ENCODE peak calls at places on chromosome 9, in eight cellular contexts. U is K562, M is A549, B is GM12878, S is HCT116, A is HepG2, C is SK-N-SH, D is Panc1. R is an unnamed sample. For H3K4me1, the result is how much of the 10 kb centered on the place peaks cover.

GRCh38 chr9:79237861-79238260 is 333.9 kb upstream of the TLE4 start:
- DNase-seq in B (no peak), U (no peak), C (no peak), A (no peak), D (no peak), S (no peak), M (no peak), R (no peak)

GRCh38 chr9:93465853-93466252 is 12.5 kb upstream of the FAM120AOS start:
- DNase-seq in D (no peak), S (no peak), U (no peak), C (no peak), M (no peak), A (no peak), B (no peak), R (no peak)

GRCh38 chr9:115923903-115924668 is 229.5 kb upstream of the PAPPA start:
- DNase-seq in S (no peak), D (no peak), C (no peak), B (no peak), M (peak), A (peak), U (no peak), R (no peak)

GRCh38 chr9:96688215-96688614 is 33.1 kb upstream of the PRXL2C start:
- DNase-seq in A (no peak), U (no peak), S (no peak), C (no peak), B (no peak), M (no peak), D (no peak), R (no peak)

GRCh38 chr9:126379661-126380365 is 53.2 kb downstream of the MVB12B start:
- DNase-seq in U (no peak), S (no peak), B (no peak), D (no peak), M (no peak), A (no peak), C (no peak), R (no peak)

GRCh38 chr9:37998881-37999311 is 70.1 kb downstream of the SHB start:
- DNase-seq in C (no peak), M (no peak), D (no peak), A (no peak), B (no peak), U (no peak), S (peak), R (no peak)

GRCh38 chr9:129415031-129415953 is 205.6 kb downstream of the C9orf50 start:
- DNase-seq in A (peak), U (peak), B (no peak), S (no peak), M (no peak), D (no peak), C (no peak), R (no peak)

GRCh38 chr9:38017149-38017884 is 51.7 kb downstream of the SHB start:
- DNase-seq in M (peak), C (peak), U (no peak), D (no peak), B (no peak), S (no peak), A (no peak), R (peak)

GRCh38 chr9:90942555-90942954 is 140.9 kb downstream of the SYK start:
- DNase-seq in B (peak), U (no peak), A (no peak), M (no peak), D (no peak), C (no peak), S (no peak), R (no peak)

GRCh38 chr9:22228542-22228941 is 218.1 kb upstream of the DMRTA1 start:
- DNase-seq in B (no peak), U (no peak), A (no peak), D (no peak), C (no peak), M (no peak), S (no peak), R (no peak)
- TF ChIP-seq REST in B (no peak), U (no peak), A (no peak), D (no peak), C (no peak), M (no peak), S (no peak), R (no peak)

DNA sequence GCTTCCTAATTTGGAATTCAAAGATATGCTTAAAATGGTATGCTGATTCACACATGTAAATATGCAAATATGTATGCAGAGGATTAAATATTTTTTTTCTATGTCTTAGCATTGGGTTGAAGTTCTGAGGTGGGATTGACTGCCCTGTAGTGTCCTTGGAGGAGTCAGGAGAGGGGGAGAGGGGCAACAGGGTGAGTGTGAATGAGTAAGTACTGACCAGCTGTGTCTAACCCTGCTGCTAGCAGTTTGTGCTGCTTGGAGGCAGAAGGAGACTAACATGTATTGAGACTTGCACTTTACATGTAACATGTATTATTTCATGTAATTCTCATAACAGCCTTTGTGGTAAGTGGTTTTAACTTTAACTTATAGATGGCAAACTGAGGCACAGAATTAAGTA is 63.3 kb downstream of the SLC44A1 start:
- DNase-seq in C (no peak), M (no peak), U (no peak), A (no peak), D (no peak), B (no peak), S (no peak), R (no peak)
- H3K4me1 ChIP-seq in C (under half), M (under half), U (under half), A (under half), D (under half), B (under half), S (under half), R (under half)

GRCh38 chr9:21413089-21414023 is 4.4 kb downstream of the IFNA8 start:
- DNase-seq in S (no peak), A (no peak), B (no peak), D (no peak), U (no peak), M (no peak), C (no peak), R (peak)
- TF ChIP-seq CTCF in S (peak), A (peak), B (peak), D (no peak), U (no peak), M (no peak), C (no peak), R (peak)

DNA sequence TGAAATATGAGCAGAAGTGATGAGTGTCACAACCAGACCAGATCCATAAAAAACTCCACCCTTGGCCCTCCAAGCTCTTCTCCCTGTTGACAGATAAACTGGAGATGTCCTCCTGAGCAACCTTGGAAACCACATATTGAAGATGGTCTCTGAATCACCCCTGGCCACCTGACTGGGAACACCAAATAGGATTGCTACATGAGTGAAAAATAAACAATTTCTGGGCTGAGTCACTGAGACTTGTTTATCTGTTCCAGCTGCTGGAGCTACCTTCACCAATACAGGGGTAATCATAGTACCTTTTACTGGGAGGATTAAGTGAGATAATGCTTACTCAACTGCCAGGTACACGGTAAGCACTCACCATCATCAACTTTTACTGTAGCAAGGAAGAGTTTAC is 53.3 kb downstream of the PCA3 start:
- DNase-seq in M (peak), U (no peak), C (no peak), B (no peak), A (no peak), D (no peak), S (no peak), R (no peak)
- TF ChIP-seq REST in M (no peak), U (no peak), C (no peak), B (no peak), A (no peak), D (no peak), S (no peak), R (no peak)